ENCODE peak calls at places on chromosomes 2 and 18, in ten cellular contexts. F is Peyer's patch, W is heart right ventricle, C is IMR-90, D is stomach, Z is OCI-LY7, H is mammary epithelial cell, X is tibial artery, B is coronary artery, R is Panc1. Y is an unnamed sample.

GRCh38 chr2:167293172-167293781 is 405.0 kb downstream of the XIRP2 start:
- DNase-seq in F (no peak), W (no peak), C (peak), D (no peak), Z (no peak), H (peak), X (no peak), B (no peak), R (no peak), Y (no peak)

GRCh38 chr2:109324859-109325258 is 195.9 kb downstream of the SH3RF3 start:
- DNase-seq in F (peak), W (peak), C (peak), D (no peak), Z (no peak), H (peak), X (peak), B (peak), R (no peak), Y (peak)

GRCh38 chr2:169961911-169962310 is 134.7 kb downstream of the UBR3 start:
- DNase-seq in F (no peak), W (no peak), C (peak), D (no peak), Z (no peak), H (peak), X (no peak), B (no peak), R (no peak), Y (peak)

GRCh38 chr2:128525653-128526052 is 207.0 kb upstream of the HS6ST1 start:
- DNase-seq in F (no peak), W (no peak), C (peak), D (no peak), Z (no peak), H (no peak), X (no peak), B (no peak), R (no peak), Y (no peak)

GRCh38 chr2:222689322-222689721 is 17.9 kb downstream of the MOGAT1 start:
- DNase-seq in F (no peak), W (no peak), C (no peak), D (no peak), Z (no peak), H (no peak), X (no peak), B (no peak), R (no peak), Y (no peak)

GRCh38 chr2:134576478-134576877 is 142.3 kb downstream of the TMEM163 start:
- DNase-seq in F (no peak), W (no peak), C (no peak), D (no peak), Z (peak), H (no peak), X (no peak), B (no peak), R (no peak), Y (no peak)

GRCh38 chr18:64116806-64117205 is 32.1 kb downstream of the LINC00305 start:
- DNase-seq in F (no peak), W (no peak), C (no peak), D (no peak), Z (no peak), H (no peak), X (no peak), B (no peak), R (no peak), Y (no peak)

GRCh38 chr18:35732652-35733051 is 151.1 kb downstream of the GALNT1 start:
- DNase-seq in F (no peak), W (no peak), C (peak), D (no peak), Z (no peak), H (no peak), X (no peak), B (no peak), R (no peak), Y (peak)

GRCh38 chr18:25646971-25647370 is 295.0 kb upstream of the ZNF521 start:
- DNase-seq in F (no peak), W (no peak), C (peak), D (no peak), Z (no peak), H (peak), X (no peak), B (no peak), R (no peak), Y (peak)

GRCh38 chr2:134154269-134154668 is 99.6 kb upstream of the MGAT5 start:
- DNase-seq in F (peak), W (no peak), C (no peak), D (no peak), Z (peak), H (no peak), X (no peak), B (no peak), R (no peak), Y (no peak)

GRCh38 chr2:10720983-10721343 is 467 bp upstream of the ATP6V1C2 start:
- DNase-seq in F (no peak), W (no peak), C (no peak), D (no peak), Z (peak), H (no peak), X (no peak), B (no peak), R (no peak), Y (no peak)

GRCh38 chr2:112006076-112006410 is 49.0 kb upstream of the TMEM87B start:
- DNase-seq in F (no peak), W (no peak), C (peak), D (no peak), Z (no peak), H (peak), X (no peak), B (peak), R (peak), Y (no peak)

GRCh38 chr18:9631814-9632496 is 17.6 kb upstream of the PPP4R1 start:
- DNase-seq in F (no peak), W (no peak), C (peak), D (no peak), Z (no peak), H (peak), X (no peak), B (no peak), R (peak), Y (peak)

GRCh38 chr2:71853858-71854257 is 293.8 kb downstream of the CYP26B1 start:
- DNase-seq in F (no peak), W (no peak), C (no peak), D (no peak), Z (no peak), H (no peak), X (no peak), B (peak), R (no peak), Y (no peak)

GRCh38 chr2:106579750-106580197 is 92.6 kb downstream of the CD8B2 start:
- DNase-seq in F (no peak), W (peak), C (no peak), D (no peak), Z (no peak), H (no peak), X (no peak), B (no peak), R (no peak), Y (no peak)

GRCh38 chr18:7822435-7823425 is 255.6 kb downstream of the PTPRM start:
- DNase-seq in F (no peak), W (peak), C (no peak), D (no peak), Z (peak), H (no peak), X (no peak), B (no peak), R (no peak), Y (no peak)

GRCh38 chr2:231884438-231885140 is 41.6 kb downstream of the NPPC start:
- DNase-seq in F (no peak), W (no peak), C (no peak), D (no peak), Z (no peak), H (no peak), X (no peak), B (no peak), R (no peak), Y (no peak)

GRCh38 chr2:171822520-171823297 is 71.3 kb downstream of the SLC25A12 start:
- DNase-seq in F (no peak), W (no peak), C (peak), D (no peak), Z (no peak), H (no peak), X (no peak), B (no peak), R (no peak), Y (no peak)

GRCh38 chr2:48248251-48248933 is 281.6 kb upstream of the STON1 start:
- DNase-seq in F (no peak), W (peak), C (peak), D (no peak), Z (no peak), H (peak), X (no peak), B (no peak), R (peak), Y (peak)

DNA sequence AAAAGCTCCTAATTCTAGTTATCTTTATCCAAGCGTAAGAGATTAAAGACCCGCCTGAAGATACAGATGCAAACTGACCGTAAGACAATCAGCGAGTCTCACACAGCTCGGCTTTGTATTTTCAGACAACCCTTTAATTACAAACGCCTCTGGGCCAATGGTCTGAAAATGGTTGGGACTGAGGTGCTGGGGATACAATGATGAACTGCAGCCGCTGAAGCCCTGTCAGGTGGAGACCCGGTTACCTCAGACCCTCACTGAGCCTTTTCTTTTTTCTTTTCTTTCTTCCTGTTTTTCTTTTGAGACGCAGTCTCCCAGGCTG is 711 bp upstream of the CFAP36 start:
- DNase-seq in F (peak), W (no peak), C (no peak), D (no peak), Z (peak), H (no peak), X (no peak), B (no peak), R (no peak), Y (no peak)
- TF ChIP-seq CTCF in F (no peak), W (no peak), C (no peak), D (no peak), Z (no peak), H (no peak), X (no peak), B (no peak), R (no peak), Y (no peak)

GRCh38 chr2:86319700-86320369 is 17.6 kb downstream of the REEP1 start:
- DNase-seq in F (no peak), W (no peak), C (no peak), D (no peak), Z (no peak), H (no peak), X (no peak), B (no peak), R (no peak), Y (no peak)
- H3K4me3 ChIP-seq in F (no peak), W (no peak), C (no peak), D (no peak), Z (no peak), H (no peak), X (no peak), B (no peak), R (no peak), Y (no peak)

DNA sequence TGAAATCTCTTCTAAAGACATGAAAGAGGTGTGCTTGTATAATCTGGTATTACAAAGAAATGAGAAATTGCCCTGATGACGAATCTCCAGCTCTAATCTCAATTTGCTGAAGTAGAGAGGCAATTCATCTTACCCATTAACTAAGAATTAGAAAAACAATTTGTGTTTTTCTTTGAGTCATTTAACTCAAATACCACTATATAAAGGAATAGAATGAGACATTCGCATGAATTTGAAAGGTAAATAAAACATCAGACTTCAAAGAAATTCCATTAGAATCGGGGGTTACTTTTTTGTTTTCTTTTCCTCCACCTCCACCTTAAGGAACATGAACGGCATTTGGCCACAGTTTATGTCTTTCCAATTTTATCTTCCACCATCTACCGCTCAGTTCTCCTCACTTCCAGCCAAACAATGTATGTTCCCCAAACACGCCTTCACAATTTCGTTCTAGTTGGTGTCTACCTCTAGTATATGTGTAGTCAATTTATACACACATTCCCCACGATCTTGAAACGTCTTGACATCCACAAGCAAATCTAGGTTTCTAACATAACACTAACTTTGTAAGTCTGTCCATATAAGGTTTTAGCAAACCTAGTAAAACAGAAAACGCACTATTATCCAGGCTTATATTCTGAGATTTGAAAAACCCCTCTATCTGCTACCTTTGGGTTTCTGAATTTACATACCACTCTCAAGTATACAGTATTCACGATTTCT is 1.3 kb upstream of the SMCHD1 start:
- DNase-seq in F (no peak), W (no peak), C (peak), D (no peak), Z (peak), H (no peak), X (no peak), B (no peak), R (no peak), Y (no peak)
- H3K27ac ChIP-seq in F (peak), W (peak), C (no peak), D (peak), Z (peak), H (no peak), X (peak), B (no peak), R (peak), Y (peak)

GRCh38 chr2:205235434-205235833 is 446.9 kb upstream of the NRP2 start:
- DNase-seq in F (no peak), W (no peak), C (no peak), D (no peak), Z (no peak), H (peak), X (no peak), B (no peak), R (no peak), Y (no peak)

GRCh38 chr2:205232086-205232485 is 450.2 kb upstream of the NRP2 start:
- DNase-seq in F (no peak), W (no peak), C (no peak), D (no peak), Z (no peak), H (no peak), X (no peak), B (no peak), R (no peak), Y (no peak)

GRCh38 chr2:205237524-205237923 is 444.8 kb upstream of the NRP2 start:
- DNase-seq in F (no peak), W (no peak), C (no peak), D (no peak), Z (no peak), H (no peak), X (no peak), B (no peak), R (no peak), Y (no peak)
- TF ChIP-seq CTCF in F (no peak), W (no peak), C (no peak), D (no peak), Z (peak), H (peak), X (no peak), B (no peak), R (no peak), Y (peak)